ENCODE peak calls at places on chromosome 17, in five cellular contexts. One of them, this sample, is unnamed.

GRCh38 chr17:47009759-47010594 is 30.9 kb upstream of the RPRML start:
- DNase-seq in IMR-90: no peak
- DNase-seq in mesendoderm: peak
- DNase-seq in neuronal stem cell: no peak
- DNase-seq in H9: no peak
- DNase-seq in this sample: no peak

GRCh38 chr17:13114601-13115024 is 96.8 kb upstream of the ELAC2 start:
- DNase-seq in IMR-90: peak
- DNase-seq in mesendoderm: peak
- DNase-seq in neuronal stem cell: peak
- DNase-seq in H9: peak
- DNase-seq in this sample: peak

GRCh38 chr17:74907012-74907411 is 13.6 kb upstream of the FADS6 start:
- DNase-seq in IMR-90: no peak
- DNase-seq in mesendoderm: no peak
- DNase-seq in neuronal stem cell: no peak
- DNase-seq in H9: no peak
- DNase-seq in this sample: no peak

GRCh38 chr17:40248507-40248906 is 29.4 kb downstream of the WIPF2 start:
- DNase-seq in IMR-90: no peak
- DNase-seq in mesendoderm: no peak
- DNase-seq in neuronal stem cell: no peak
- DNase-seq in H9: no peak
- DNase-seq in this sample: no peak

GRCh38 chr17:199806-200603 is 18.6 kb upstream of the DOC2B start:
- DNase-seq in IMR-90: no peak
- DNase-seq in mesendoderm: no peak
- DNase-seq in neuronal stem cell: no peak
- DNase-seq in H9: no peak
- DNase-seq in this sample: no peak

GRCh38 chr17:59812139-59812538 is 80.6 kb downstream of the TUBD1 start:
- DNase-seq in IMR-90: no peak
- DNase-seq in mesendoderm: no peak
- DNase-seq in neuronal stem cell: no peak
- DNase-seq in H9: no peak
- DNase-seq in this sample: no peak

GRCh38 chr17:8151641-8152111 is 528 bp downstream of the PER1 start:
- DNase-seq in IMR-90: peak
- DNase-seq in mesendoderm: peak
- DNase-seq in neuronal stem cell: no peak
- DNase-seq in H9: peak
- DNase-seq in this sample: no peak

GRCh38 chr17:74274060-74274702 is at the start of gene DNAI2:
- DNase-seq in IMR-90: no peak
- DNase-seq in mesendoderm: peak
- DNase-seq in neuronal stem cell: no peak
- DNase-seq in H9: peak
- DNase-seq in this sample: no peak

GRCh38 chr17:41984454-41984853 is 17.9 kb downstream of the CNP start:
- DNase-seq in IMR-90: no peak
- DNase-seq in mesendoderm: no peak
- DNase-seq in neuronal stem cell: no peak
- DNase-seq in H9: no peak
- DNase-seq in this sample: no peak

GRCh38 chr17:57486978-57487377 is 230.7 kb downstream of the MSI2 start:
- DNase-seq in IMR-90: no peak
- DNase-seq in mesendoderm: no peak
- DNase-seq in neuronal stem cell: no peak
- DNase-seq in H9: no peak
- DNase-seq in this sample: no peak

GRCh38 chr17:7308625-7309433 is 1.4 kb downstream of the EIF5A start:
- DNase-seq in IMR-90: peak
- DNase-seq in mesendoderm: peak
- DNase-seq in neuronal stem cell: no peak
- DNase-seq in H9: peak
- DNase-seq in this sample: peak

GRCh38 chr17:11023639-11024479 is 186.0 kb upstream of the PIRT start:
- DNase-seq in IMR-90: no peak
- DNase-seq in mesendoderm: no peak
- DNase-seq in neuronal stem cell: no peak
- DNase-seq in H9: no peak
- DNase-seq in this sample: peak

GRCh38 chr17:17468217-17469010 is 8.4 kb upstream of the MED9 start:
- DNase-seq in IMR-90: no peak
- DNase-seq in mesendoderm: no peak
- DNase-seq in neuronal stem cell: no peak
- DNase-seq in H9: no peak
- DNase-seq in this sample: no peak

GRCh38 chr17:2932946-2933345 is 130.5 kb downstream of the OR1D5 start:
- DNase-seq in IMR-90: no peak
- DNase-seq in mesendoderm: no peak
- DNase-seq in neuronal stem cell: no peak
- DNase-seq in H9: peak
- DNase-seq in this sample: no peak

GRCh38 chr17:55157165-55157564 is 107.6 kb upstream of the HLF start:
- DNase-seq in IMR-90: peak
- DNase-seq in mesendoderm: no peak
- DNase-seq in neuronal stem cell: no peak
- DNase-seq in H9: no peak
- DNase-seq in this sample: peak

GRCh38 chr17:27620721-27621120 is 10.3 kb upstream of the LGALS9 start:
- DNase-seq in IMR-90: no peak
- DNase-seq in mesendoderm: no peak
- DNase-seq in neuronal stem cell: no peak
- DNase-seq in H9: no peak
- DNase-seq in this sample: no peak

GRCh38 chr17:68238488-68238887 is 9.4 kb upstream of the AMZ2 start:
- DNase-seq in IMR-90: no peak
- DNase-seq in mesendoderm: no peak
- DNase-seq in neuronal stem cell: no peak
- DNase-seq in H9: no peak
- DNase-seq in this sample: no peak

GRCh38 chr17:82754297-82755208 is 2.7 kb downstream of the TBCD start:
- DNase-seq in IMR-90: no peak
- DNase-seq in mesendoderm: peak
- DNase-seq in neuronal stem cell: peak
- DNase-seq in H9: peak
- DNase-seq in this sample: no peak

GRCh38 chr17:73984981-73985380 is 218.5 kb upstream of the RPL38 start:
- DNase-seq in IMR-90: no peak
- DNase-seq in mesendoderm: no peak
- DNase-seq in neuronal stem cell: no peak
- DNase-seq in H9: no peak
- DNase-seq in this sample: no peak

GRCh38 chr17:28750178-28751047 is 6.6 kb downstream of the TRAF4 start:
- DNase-seq in IMR-90: peak
- DNase-seq in mesendoderm: peak
- DNase-seq in neuronal stem cell: peak
- DNase-seq in H9: peak
- DNase-seq in this sample: peak

GRCh38 chr17:55318081-55318480 is 53.3 kb downstream of the HLF start:
- DNase-seq in IMR-90: no peak
- DNase-seq in mesendoderm: no peak
- DNase-seq in neuronal stem cell: no peak
- DNase-seq in H9: no peak
- DNase-seq in this sample: peak

GRCh38 chr17:81980752-81981239 is 3.4 kb downstream of the ASPSCR1 start:
- DNase-seq in IMR-90: no peak
- DNase-seq in mesendoderm: no peak
- DNase-seq in neuronal stem cell: no peak
- DNase-seq in H9: no peak
- DNase-seq in this sample: peak

GRCh38 chr17:15123593-15124590 is 141.2 kb downstream of the PMP22 start:
- DNase-seq in IMR-90: peak
- DNase-seq in mesendoderm: peak
- DNase-seq in neuronal stem cell: no peak
- DNase-seq in H9: no peak
- DNase-seq in this sample: no peak

GRCh38 chr17:31008374-31009035 is 37.7 kb downstream of the RNF135 start:
- DNase-seq in IMR-90: peak
- DNase-seq in mesendoderm: peak
- DNase-seq in neuronal stem cell: peak
- DNase-seq in H9: peak
- DNase-seq in this sample: peak

GRCh38 chr17:33945641-33946546 is 309.2 kb upstream of the CCL2 start:
- DNase-seq in IMR-90: no peak
- DNase-seq in mesendoderm: no peak
- DNase-seq in neuronal stem cell: no peak
- DNase-seq in H9: no peak
- DNase-seq in this sample: no peak

GRCh38 chr17:15511142-15511541 is 43.7 kb upstream of the CDRT4 start:
- DNase-seq in IMR-90: no peak
- DNase-seq in mesendoderm: no peak
- DNase-seq in neuronal stem cell: no peak
- DNase-seq in H9: no peak
- DNase-seq in this sample: no peak

GRCh38 chr17:42067371-42068180 is 17.2 kb upstream of the C17orf113 start:
- DNase-seq in IMR-90: peak
- DNase-seq in mesendoderm: peak
- DNase-seq in neuronal stem cell: peak
- DNase-seq in H9: peak
- DNase-seq in this sample: peak

GRCh38 chr17:81402530-81402941 is 7.3 kb downstream of the BAHCC1 start:
- DNase-seq in IMR-90: no peak
- DNase-seq in mesendoderm: peak
- DNase-seq in neuronal stem cell: no peak
- DNase-seq in H9: no peak
- DNase-seq in this sample: no peak

GRCh38 chr17:46943511-46944393 is 20.8 kb downstream of the GOSR2 start:
- DNase-seq in IMR-90: peak
- DNase-seq in mesendoderm: peak
- DNase-seq in neuronal stem cell: no peak
- DNase-seq in H9: peak
- DNase-seq in this sample: peak

GRCh38 chr17:28151001-28151400 is 108.5 kb downstream of the NLK start:
- DNase-seq in IMR-90: no peak
- DNase-seq in mesendoderm: no peak
- DNase-seq in neuronal stem cell: no peak
- DNase-seq in H9: no peak
- DNase-seq in this sample: no peak

GRCh38 chr17:3957735-3958134 is 6.5 kb downstream of the ATP2A3 start:
- DNase-seq in IMR-90: no peak
- DNase-seq in mesendoderm: no peak
- DNase-seq in neuronal stem cell: no peak
- DNase-seq in H9: no peak
- DNase-seq in this sample: no peak
- H4K8ac ChIP-seq in IMR-90: no peak
- H4K8ac ChIP-seq in mesendoderm: no peak
- H4K8ac ChIP-seq in neuronal stem cell: no peak
- H4K8ac ChIP-seq in H9: no peak
- H4K8ac ChIP-seq in this sample: no peak

GRCh38 chr17:50681260-50682200 is 26.2 kb downstream of the ANKRD40 start:
- DNase-seq in IMR-90: peak
- DNase-seq in mesendoderm: peak
- DNase-seq in neuronal stem cell: no peak
- DNase-seq in H9: no peak
- DNase-seq in this sample: peak
- H2AK5ac ChIP-seq in IMR-90: peak
- H2AK5ac ChIP-seq in mesendoderm: no peak
- H2AK5ac ChIP-seq in neuronal stem cell: no peak
- H2AK5ac ChIP-seq in H9: no peak
- H2AK5ac ChIP-seq in this sample: no peak

GRCh38 chr17:1562178-1562643 is 381 bp downstream of the PITPNA start:
- DNase-seq in IMR-90: no peak
- DNase-seq in mesendoderm: no peak
- DNase-seq in neuronal stem cell: no peak
- DNase-seq in H9: peak
- DNase-seq in this sample: peak

GRCh38 chr17:1559743-1560581 is 2.6 kb downstream of the PITPNA start:
- DNase-seq in IMR-90: no peak
- DNase-seq in mesendoderm: no peak
- DNase-seq in neuronal stem cell: no peak
- DNase-seq in H9: no peak
- DNase-seq in this sample: no peak

GRCh38 chr17:1563786-1564613 is 1.4 kb upstream of the PITPNA start:
- DNase-seq in IMR-90: no peak
- DNase-seq in mesendoderm: no peak
- DNase-seq in neuronal stem cell: no peak
- DNase-seq in H9: no peak
- DNase-seq in this sample: peak

GRCh38 chr17:1560582-1561170 is 1.9 kb downstream of the PITPNA start:
- DNase-seq in IMR-90: no peak
- DNase-seq in mesendoderm: no peak
- DNase-seq in neuronal stem cell: no peak
- DNase-seq in H9: no peak
- DNase-seq in this sample: no peak

GRCh38 chr17:1561420-1562177 is 993 bp downstream of the PITPNA start:
- DNase-seq in IMR-90: no peak
- DNase-seq in mesendoderm: no peak
- DNase-seq in neuronal stem cell: no peak
- DNase-seq in H9: no peak
- DNase-seq in this sample: no peak
- H3K4ac ChIP-seq in IMR-90: peak
- H3K4ac ChIP-seq in mesendoderm: no peak
- H3K4ac ChIP-seq in neuronal stem cell: no peak
- H3K4ac ChIP-seq in H9: no peak
- H3K4ac ChIP-seq in this sample: peak

DNA sequence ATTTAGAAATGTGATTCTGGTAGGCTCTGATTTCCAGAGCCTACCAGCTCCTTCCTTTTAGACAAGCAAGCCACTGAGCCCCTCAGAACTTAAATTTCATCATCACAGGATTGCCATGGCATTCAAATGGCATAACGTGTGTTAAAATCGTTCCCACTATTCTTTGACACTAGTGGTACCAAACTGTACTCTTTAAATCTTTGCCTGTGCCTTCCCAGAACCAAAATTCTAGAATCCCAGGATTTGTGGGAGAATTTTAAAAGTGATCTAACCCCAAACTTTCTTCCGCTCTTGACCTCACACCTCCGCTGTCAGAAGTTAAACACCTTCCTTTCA is 287 bp upstream of the INTS2 start:
- DNase-seq in IMR-90: no peak
- DNase-seq in mesendoderm: no peak
- DNase-seq in neuronal stem cell: no peak
- DNase-seq in H9: no peak
- DNase-seq in this sample: no peak
- H4K8ac ChIP-seq in IMR-90: peak
- H4K8ac ChIP-seq in mesendoderm: no peak
- H4K8ac ChIP-seq in neuronal stem cell: no peak
- H4K8ac ChIP-seq in H9: no peak
- H4K8ac ChIP-seq in this sample: peak